ENCODE peak calls at places on chromosome 22, in four cellular contexts. One of them, this sample, is unnamed.

GRCh38 chr22:30717952-30718351 is 23.3 kb downstream of the OSBP2 start:
- DNase-seq in GM12878: no peak
- DNase-seq in GM12891: no peak
- DNase-seq in K562: no peak
- DNase-seq in this sample: no peak

GRCh38 chr22:36577019-36577418 is 48.1 kb upstream of the EIF3D start:
- DNase-seq in GM12878: no peak
- DNase-seq in GM12891: no peak
- DNase-seq in K562: no peak
- DNase-seq in this sample: no peak

GRCh38 chr22:48239461-48240164 is 1477.2 kb downstream of the TBC1D22A start:
- DNase-seq in GM12878: no peak
- DNase-seq in GM12891: no peak
- DNase-seq in K562: no peak
- DNase-seq in this sample: no peak

GRCh38 chr22:42905217-42905616 is 48.1 kb upstream of the ARFGAP3 start:
- DNase-seq in K562: no peak
- DNase-seq in GM12891: no peak
- DNase-seq in GM12878: no peak
- DNase-seq in this sample: no peak

GRCh38 chr22:44210721-44211120 is 30.0 kb downstream of the PARVG start:
- DNase-seq in GM12891: no peak
- DNase-seq in GM12878: no peak
- DNase-seq in K562: no peak
- DNase-seq in this sample: no peak

GRCh38 chr22:32589007-32589406 is 114.4 kb downstream of the FBXO7 start:
- DNase-seq in GM12891: no peak
- DNase-seq in K562: no peak
- DNase-seq in GM12878: no peak
- DNase-seq in this sample: no peak

GRCh38 chr22:48756146-48757111 is 1071.2 kb downstream of the BRD1 start:
- DNase-seq in K562: no peak
- DNase-seq in GM12891: no peak
- DNase-seq in GM12878: no peak
- DNase-seq in this sample: no peak

GRCh38 chr22:17920145-17920605 is 104.2 kb downstream of the MICAL3 start:
- DNase-seq in GM12891: no peak
- DNase-seq in K562: peak
- DNase-seq in GM12878: no peak
- DNase-seq in this sample: no peak

GRCh38 chr22:44098966-44099530 is 74.9 kb downstream of the PARVB start:
- DNase-seq in K562: no peak
- DNase-seq in GM12878: no peak
- DNase-seq in GM12891: no peak
- DNase-seq in this sample: no peak

GRCh38 chr22:28883917-28884753 is 763 bp downstream of the ZNRF3 start:
- DNase-seq in GM12878: no peak
- DNase-seq in K562: peak
- DNase-seq in GM12891: peak
- DNase-seq in this sample: no peak
- TF ChIP-seq SPI1 in GM12878: no peak
- TF ChIP-seq SPI1 in K562: no peak
- TF ChIP-seq SPI1 in GM12891: no peak
- TF ChIP-seq SPI1 in this sample: no peak

GRCh38 chr22:49833340-49834007 is 5.8 kb upstream of the BRD1 start:
- DNase-seq in GM12878: no peak
- DNase-seq in K562: no peak
- DNase-seq in GM12891: no peak
- DNase-seq in this sample: no peak
- TF ChIP-seq POLR2AphosphoS5 in GM12878: no peak
- TF ChIP-seq POLR2AphosphoS5 in K562: no peak
- TF ChIP-seq POLR2AphosphoS5 in GM12891: no peak
- TF ChIP-seq POLR2AphosphoS5 in this sample: no peak

DNA sequence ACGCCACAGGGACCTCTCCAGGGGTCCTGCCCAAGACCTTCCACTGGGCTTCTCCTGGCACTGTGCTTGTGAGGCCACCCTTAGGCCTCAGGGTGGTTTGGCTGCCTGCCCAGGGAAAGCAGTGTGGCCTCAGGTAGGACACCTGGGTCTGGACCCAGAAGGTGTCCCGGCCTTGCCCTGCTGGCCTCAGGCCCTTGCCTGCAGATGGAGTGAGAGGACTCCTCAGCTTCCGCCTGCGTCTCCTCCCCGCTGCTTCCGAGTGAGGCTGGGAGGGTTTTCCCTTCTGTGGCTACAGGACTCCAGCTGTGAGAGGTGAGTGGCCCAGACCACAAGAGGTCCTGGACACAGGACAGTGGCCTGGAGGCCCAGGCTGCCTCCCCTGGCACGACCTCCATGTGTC is 60.4 kb downstream of the WNT7B start:
- DNase-seq in GM12878: no peak
- DNase-seq in K562: no peak
- DNase-seq in GM12891: no peak
- DNase-seq in this sample: no peak
- TF ChIP-seq SPI1 in GM12878: no peak
- TF ChIP-seq SPI1 in K562: no peak
- TF ChIP-seq SPI1 in GM12891: no peak
- TF ChIP-seq SPI1 in this sample: no peak

GRCh38 chr22:21764038-21764804 is 28.6 kb upstream of the YPEL1 start:
- DNase-seq in GM12878: no peak
- DNase-seq in GM12891: no peak
- DNase-seq in K562: no peak
- DNase-seq in this sample: no peak
- TF ChIP-seq POLR2AphosphoS5 in GM12878: no peak
- TF ChIP-seq POLR2AphosphoS5 in GM12891: no peak
- TF ChIP-seq POLR2AphosphoS5 in K562: no peak
- TF ChIP-seq POLR2AphosphoS5 in this sample: no peak

DNA sequence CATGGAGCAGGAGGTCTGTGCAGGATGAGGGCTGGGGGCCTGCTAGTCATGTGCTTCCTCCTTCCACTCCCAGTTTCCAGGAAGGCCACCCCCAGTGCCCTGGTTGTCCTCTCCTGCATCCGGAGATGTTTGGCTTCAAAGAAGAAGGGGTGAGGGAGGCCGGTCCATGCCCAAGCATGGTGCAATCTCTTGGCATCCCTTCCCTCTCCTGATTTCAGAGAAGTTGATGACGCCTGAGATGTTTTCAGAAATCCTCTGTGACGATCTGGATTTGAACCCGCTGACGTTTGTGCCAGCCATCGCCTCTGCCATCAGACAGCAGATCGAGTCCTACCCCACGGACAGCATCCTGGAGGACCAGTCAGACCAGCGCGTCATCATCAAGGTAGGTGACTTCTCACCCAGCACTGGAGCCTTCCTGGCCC is 22.2 kb downstream of the DERL3 start:
- DNase-seq in K562: no peak
- DNase-seq in GM12891: no peak
- DNase-seq in GM12878: no peak
- DNase-seq in this sample: no peak
- TF ChIP-seq SPI1 in K562: no peak
- TF ChIP-seq SPI1 in GM12891: no peak
- TF ChIP-seq SPI1 in GM12878: no peak
- TF ChIP-seq SPI1 in this sample: no peak

DNA sequence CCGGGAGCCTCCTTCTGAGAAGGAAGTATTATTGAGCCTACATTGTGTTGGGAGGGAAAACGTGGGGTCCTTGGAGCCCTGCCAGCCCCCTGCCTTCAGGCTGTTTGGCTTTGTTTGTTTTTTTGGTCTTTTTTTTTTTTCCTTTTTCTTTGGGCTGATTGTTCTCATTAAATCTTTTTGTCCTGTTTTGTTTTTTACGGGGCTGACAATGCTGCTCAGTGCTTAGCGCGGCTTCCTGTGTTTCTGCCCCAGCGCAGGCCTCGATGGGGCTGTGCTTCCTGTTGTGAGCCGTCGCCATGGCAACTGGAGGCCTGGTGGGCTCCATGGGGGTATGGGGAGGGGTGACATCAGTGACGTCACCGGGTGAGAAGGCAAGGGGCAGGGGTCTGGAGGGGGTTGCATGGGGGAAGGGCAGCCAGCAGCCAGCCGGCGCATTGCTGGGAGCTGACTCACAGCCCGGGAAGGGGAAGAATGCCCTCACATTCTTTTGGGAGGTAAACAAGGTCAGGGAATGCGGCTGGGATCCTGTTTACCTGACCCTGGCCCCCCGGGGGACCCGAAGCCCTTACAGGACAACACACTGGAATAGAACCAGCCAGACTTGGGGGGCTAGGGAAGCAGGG is 22.1 kb upstream of the CBX7 start:
- DNase-seq in GM12891: no peak
- DNase-seq in GM12878: no peak
- DNase-seq in K562: peak
- DNase-seq in this sample: no peak
- TF ChIP-seq POLR2AphosphoS5 in GM12891: no peak
- TF ChIP-seq POLR2AphosphoS5 in GM12878: no peak
- TF ChIP-seq POLR2AphosphoS5 in K562: no peak
- TF ChIP-seq POLR2AphosphoS5 in this sample: no peak

DNA sequence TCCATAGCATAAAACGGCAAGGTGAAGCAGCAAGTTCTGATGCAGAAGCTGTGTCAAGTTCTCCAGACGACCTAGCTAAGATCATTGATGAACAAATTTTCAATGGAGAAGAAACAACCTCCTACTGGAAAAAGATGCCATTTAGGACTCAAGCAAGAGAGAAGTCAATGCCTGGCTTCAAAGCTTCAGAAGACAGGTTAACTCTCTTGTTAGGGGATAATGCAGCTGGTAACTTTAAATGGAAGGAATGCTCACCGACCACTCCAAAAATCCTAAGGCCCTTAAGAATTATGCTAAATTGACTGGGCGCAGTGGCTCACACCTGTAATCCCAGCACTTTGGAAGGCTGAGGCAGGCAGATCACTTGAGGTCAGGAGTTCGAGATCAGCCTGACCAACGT is 31.3 kb downstream of the CLTCL1 start:
- DNase-seq in K562: no peak
- DNase-seq in GM12878: no peak
- DNase-seq in GM12891: no peak
- DNase-seq in this sample: no peak
- TF ChIP-seq SPI1 in K562: no peak
- TF ChIP-seq SPI1 in GM12878: no peak
- TF ChIP-seq SPI1 in GM12891: no peak
- TF ChIP-seq SPI1 in this sample: no peak